ENCODE peak calls at places on chromosome 11, in seven cellular contexts. One of them, this sample, is unnamed.

GRCh38 chr11:69339041-69339733 is 45.2 kb downstream of the MYEOV start:
- DNase-seq in Peyer's patch: no peak
- DNase-seq in GM10248: no peak
- DNase-seq in MM.1S: no peak
- DNase-seq in A549: no peak
- DNase-seq in neural crest cell: no peak
- DNase-seq in HCT116: no peak
- DNase-seq in this sample: no peak

GRCh38 chr11:126628790-126629621 is 273.5 kb downstream of the ST3GAL4 start:
- DNase-seq in Peyer's patch: no peak
- DNase-seq in GM10248: no peak
- DNase-seq in HCT116: no peak
- DNase-seq in neural crest cell: no peak
- DNase-seq in MM.1S: no peak
- DNase-seq in A549: no peak
- DNase-seq in this sample: no peak

GRCh38 chr11:119388103-119388502 is 6.6 kb upstream of the USP2 start:
- DNase-seq in GM10248: peak
- DNase-seq in Peyer's patch: no peak
- DNase-seq in neural crest cell: no peak
- DNase-seq in A549: no peak
- DNase-seq in MM.1S: no peak
- DNase-seq in HCT116: no peak
- DNase-seq in this sample: peak

GRCh38 chr11:122748968-122749687 is 89.2 kb upstream of the CRTAM start:
- DNase-seq in GM10248: peak
- DNase-seq in HCT116: no peak
- DNase-seq in A549: no peak
- DNase-seq in Peyer's patch: peak
- DNase-seq in MM.1S: peak
- DNase-seq in neural crest cell: no peak
- DNase-seq in this sample: peak

GRCh38 chr11:120554771-120555432 is 43.4 kb downstream of the GRIK4 start:
- DNase-seq in A549: no peak
- DNase-seq in HCT116: no peak
- DNase-seq in GM10248: no peak
- DNase-seq in MM.1S: peak
- DNase-seq in Peyer's patch: no peak
- DNase-seq in neural crest cell: no peak
- DNase-seq in this sample: peak

GRCh38 chr11:6418199-6418957 is 516 bp downstream of the APBB1 start:
- DNase-seq in MM.1S: no peak
- DNase-seq in HCT116: no peak
- DNase-seq in neural crest cell: peak
- DNase-seq in A549: no peak
- DNase-seq in Peyer's patch: no peak
- DNase-seq in GM10248: no peak
- DNase-seq in this sample: no peak

GRCh38 chr11:22752908-22753310 is 76.7 kb downstream of the SVIP start:
- DNase-seq in GM10248: no peak
- DNase-seq in neural crest cell: no peak
- DNase-seq in Peyer's patch: no peak
- DNase-seq in HCT116: no peak
- DNase-seq in A549: no peak
- DNase-seq in MM.1S: no peak
- DNase-seq in this sample: no peak

GRCh38 chr11:34621876-34622275 is 983 bp downstream of the EHF start:
- DNase-seq in HCT116: no peak
- DNase-seq in Peyer's patch: no peak
- DNase-seq in GM10248: no peak
- DNase-seq in MM.1S: no peak
- DNase-seq in neural crest cell: no peak
- DNase-seq in A549: no peak
- DNase-seq in this sample: no peak

GRCh38 chr11:66545701-66546367 is at the start of gene ZDHHC24:
- DNase-seq in Peyer's patch: peak
- DNase-seq in MM.1S: peak
- DNase-seq in A549: peak
- DNase-seq in HCT116: peak
- DNase-seq in GM10248: peak
- DNase-seq in neural crest cell: peak
- DNase-seq in this sample: peak
- TF ChIP-seq CTCF in Peyer's patch: no peak
- TF ChIP-seq CTCF in MM.1S: no peak
- TF ChIP-seq CTCF in A549: no peak
- TF ChIP-seq CTCF in HCT116: no peak
- TF ChIP-seq CTCF in GM10248: no peak
- TF ChIP-seq CTCF in neural crest cell: no peak
- TF ChIP-seq CTCF in this sample: no peak

GRCh38 chr11:17924713-17925112 is 88.1 kb downstream of the SERGEF start:
- DNase-seq in neural crest cell: no peak
- DNase-seq in HCT116: no peak
- DNase-seq in A549: no peak
- DNase-seq in GM10248: no peak
- DNase-seq in Peyer's patch: no peak
- DNase-seq in MM.1S: no peak
- DNase-seq in this sample: no peak

GRCh38 chr11:17923213-17923612 is 89.6 kb downstream of the SERGEF start:
- DNase-seq in HCT116: no peak
- DNase-seq in Peyer's patch: no peak
- DNase-seq in A549: no peak
- DNase-seq in GM10248: no peak
- DNase-seq in MM.1S: no peak
- DNase-seq in neural crest cell: no peak
- DNase-seq in this sample: no peak

GRCh38 chr11:17922474-17922788 is 90.4 kb downstream of the SERGEF start:
- DNase-seq in neural crest cell: no peak
- DNase-seq in GM10248: no peak
- DNase-seq in Peyer's patch: no peak
- DNase-seq in A549: no peak
- DNase-seq in HCT116: no peak
- DNase-seq in MM.1S: no peak
- DNase-seq in this sample: no peak

GRCh38 chr11:17918049-17918605 is 94.7 kb downstream of the SERGEF start:
- DNase-seq in A549: no peak
- DNase-seq in MM.1S: no peak
- DNase-seq in HCT116: no peak
- DNase-seq in Peyer's patch: no peak
- DNase-seq in GM10248: no peak
- DNase-seq in neural crest cell: no peak
- DNase-seq in this sample: no peak

DNA sequence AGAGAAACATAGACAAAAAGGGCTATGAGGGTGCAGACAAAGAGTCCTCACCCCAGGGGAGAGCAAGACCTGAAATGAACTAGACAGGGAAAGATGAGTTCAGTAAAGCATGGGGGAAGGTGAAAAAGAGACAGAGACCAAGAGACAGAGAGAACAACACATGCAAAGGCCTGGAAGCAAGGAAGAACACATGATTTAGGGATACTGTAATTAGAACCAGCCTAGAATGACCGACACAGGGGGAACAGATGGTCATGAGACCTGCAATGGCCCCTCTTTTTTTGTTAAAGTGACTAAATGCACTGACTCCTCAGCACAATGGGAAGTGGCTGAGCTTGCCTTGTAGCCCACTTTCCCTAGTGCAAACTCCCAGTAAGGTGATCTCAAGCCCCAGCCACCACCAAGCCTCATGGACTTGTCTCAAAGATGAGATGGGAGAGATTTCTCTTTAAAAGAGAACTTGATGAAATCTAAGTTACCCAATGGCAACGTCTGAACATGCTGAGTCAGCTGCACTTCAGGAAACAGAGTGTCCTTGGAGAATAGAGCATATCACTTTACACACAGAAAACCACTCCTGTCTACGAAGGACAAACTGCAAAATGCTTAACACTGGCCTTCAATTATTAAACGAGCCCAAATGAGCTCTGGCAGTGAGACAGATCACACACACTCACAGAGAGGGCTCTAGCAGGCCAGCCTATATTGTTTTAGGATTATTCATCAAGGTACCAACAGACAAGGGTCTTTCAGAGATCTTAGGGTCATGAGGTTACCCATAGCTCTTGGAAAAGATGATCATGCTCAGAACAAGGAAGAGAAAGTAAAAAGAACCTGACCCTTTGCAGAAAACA is 91.0 kb downstream of the SERGEF start:
- DNase-seq in GM10248: no peak
- DNase-seq in HCT116: no peak
- DNase-seq in MM.1S: no peak
- DNase-seq in neural crest cell: no peak
- DNase-seq in A549: no peak
- DNase-seq in Peyer's patch: no peak
- DNase-seq in this sample: no peak
- TF ChIP-seq CTCF in GM10248: no peak
- TF ChIP-seq CTCF in HCT116: no peak
- TF ChIP-seq CTCF in MM.1S: no peak
- TF ChIP-seq CTCF in neural crest cell: no peak
- TF ChIP-seq CTCF in A549: no peak
- TF ChIP-seq CTCF in Peyer's patch: no peak
- TF ChIP-seq CTCF in this sample: no peak

DNA sequence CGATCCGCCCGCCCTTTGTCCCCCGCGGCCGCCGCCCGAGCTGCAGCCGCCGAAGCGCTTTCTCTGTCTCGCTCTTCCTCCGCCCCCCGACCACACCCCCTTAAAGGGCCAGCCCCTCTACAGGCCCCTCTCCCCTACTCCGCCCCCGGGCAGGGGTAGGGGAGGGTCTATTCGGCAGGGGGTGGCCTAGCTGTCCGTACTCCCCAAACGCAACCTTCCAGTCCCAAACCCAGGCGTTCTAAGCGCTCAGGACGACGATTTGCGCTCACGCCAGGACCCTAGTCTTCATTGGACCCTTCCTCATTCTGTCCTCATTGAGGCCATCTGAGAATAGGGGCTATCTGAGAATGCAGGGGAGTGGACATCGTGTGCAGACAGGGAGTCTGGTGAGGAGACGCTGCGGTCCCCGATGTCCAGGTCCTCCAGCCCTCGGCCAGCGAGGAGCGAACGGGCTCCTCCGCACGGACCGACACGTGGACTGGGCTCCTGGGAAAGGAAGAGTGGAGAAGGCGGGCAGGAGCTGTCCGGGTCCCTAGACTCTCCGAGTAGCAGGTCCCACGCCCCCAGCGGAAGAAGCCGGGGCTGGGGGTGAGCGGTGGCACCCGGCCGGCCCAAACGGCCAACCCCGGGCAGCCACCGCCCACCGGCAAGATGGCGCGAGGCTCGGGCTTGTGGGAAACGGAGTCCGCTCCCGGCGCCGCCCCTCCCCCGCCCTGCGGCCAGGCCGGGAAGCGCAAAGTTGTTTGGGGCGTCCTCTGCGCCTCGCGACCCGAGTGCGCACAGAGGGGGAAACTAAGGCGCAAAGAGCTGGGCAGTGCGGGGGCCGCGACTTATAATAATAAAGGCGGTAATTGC is at the start of gene PPP1R14B:
- DNase-seq in GM10248: peak
- DNase-seq in A549: peak
- DNase-seq in neural crest cell: peak
- DNase-seq in MM.1S: peak
- DNase-seq in HCT116: no peak
- DNase-seq in Peyer's patch: peak
- DNase-seq in this sample: peak
- TF ChIP-seq CTCF in GM10248: no peak
- TF ChIP-seq CTCF in A549: no peak
- TF ChIP-seq CTCF in neural crest cell: peak
- TF ChIP-seq CTCF in MM.1S: no peak
- TF ChIP-seq CTCF in HCT116: no peak
- TF ChIP-seq CTCF in Peyer's patch: peak
- TF ChIP-seq CTCF in this sample: no peak

GRCh38 chr11:64100345-64100744 is 64.6 kb downstream of the FLRT1 start:
- DNase-seq in HCT116: no peak
- DNase-seq in MM.1S: no peak
- DNase-seq in Peyer's patch: no peak
- DNase-seq in A549: no peak
- DNase-seq in GM10248: peak
- DNase-seq in neural crest cell: no peak
- DNase-seq in this sample: peak
- TF ChIP-seq CTCF in HCT116: no peak
- TF ChIP-seq CTCF in MM.1S: peak
- TF ChIP-seq CTCF in Peyer's patch: no peak
- TF ChIP-seq CTCF in A549: no peak
- TF ChIP-seq CTCF in GM10248: peak
- TF ChIP-seq CTCF in neural crest cell: peak
- TF ChIP-seq CTCF in this sample: peak

This sample was measured in GM13977.